ENCODE peak calls at places on chromosomes 11 and 22, in five cellular contexts. G, A, P, Y and B are unnamed samples.

GRCh38 chr11:28242596-28242995 is 134.4 kb downstream of the METTL15 start:
- DNase-seq in G (no peak), A (no peak), Y (no peak), P (no peak), B (no peak)

GRCh38 chr11:34588023-34588422 is 32.9 kb upstream of the EHF start:
- DNase-seq in A (no peak), G (no peak), P (no peak), Y (no peak), B (no peak)

GRCh38 chr22:18023509-18024275 is 669 bp downstream of the MICAL3 start:
- DNase-seq in Y (peak), P (peak), A (no peak), G (peak), B (peak)

GRCh38 chr11:28770806-28771205 is 662.6 kb downstream of the METTL15 start:
- DNase-seq in P (no peak), A (no peak), G (no peak), Y (no peak), B (no peak)

GRCh38 chr11:77819411-77819920 is 1.1 kb downstream of the RSF1 start:
- DNase-seq in A (peak), Y (peak), G (peak), P (peak), B (peak)

GRCh38 chr11:23012930-23013329 is 152.7 kb upstream of the CCDC179 start:
- DNase-seq in P (no peak), G (no peak), A (no peak), Y (no peak), B (no peak)

GRCh38 chr22:19527861-19528417 is 3.7 kb upstream of the CLDN5 start:
- DNase-seq in P (peak), A (no peak), G (no peak), Y (peak), B (no peak)

GRCh38 chr11:116986521-116987105 is 111.6 kb downstream of the SIK3 start:
- DNase-seq in P (no peak), Y (no peak), A (no peak), G (no peak), B (no peak)

GRCh38 chr11:71433648-71434450 is 14.3 kb downstream of the DHCR7 start:
- DNase-seq in G (no peak), Y (no peak), A (no peak), P (peak), B (peak)

GRCh38 chr11:72209101-72209500 is 7.5 kb upstream of the FOLR2 start:
- DNase-seq in G (no peak), P (no peak), A (no peak), Y (no peak), B (no peak)

GRCh38 chr11:125262825-125263218 is 98.3 kb downstream of the PKNOX2 start:
- DNase-seq in A (no peak), P (no peak), G (no peak), Y (no peak), B (no peak)

GRCh38 chr11:57703341-57703740 is 8.7 kb downstream of the MED19 start:
- DNase-seq in Y (no peak), P (no peak), G (no peak), A (no peak), B (no peak)

GRCh38 chr11:75264971-75265370 is 24.4 kb downstream of the TPBGL start:
- DNase-seq in A (no peak), G (no peak), P (no peak), Y (peak), B (no peak)

GRCh38 chr22:49412236-49412635 is 415.4 kb downstream of the BRD1 start:
- DNase-seq in A (no peak), Y (peak), G (no peak), P (peak), B (no peak)

GRCh38 chr11:73203790-73204189 is 14.3 kb upstream of the P2RY2 start:
- DNase-seq in A (no peak), G (no peak), Y (peak), P (no peak), B (no peak)

GRCh38 chr11:107849791-107850190 is 8.8 kb downstream of the SLC35F2 start:
- DNase-seq in A (no peak), P (no peak), G (no peak), Y (no peak), B (no peak)

GRCh38 chr11:113045146-113045545 is 83.9 kb downstream of the NCAM1 start:
- DNase-seq in P (no peak), Y (no peak), A (no peak), G (no peak), B (no peak)

GRCh38 chr11:72741429-72741833 is 10.8 kb downstream of the ARAP1 start:
- DNase-seq in A (no peak), Y (no peak), P (no peak), G (no peak), B (peak)

GRCh38 chr11:81002374-81002773 is 1561.5 kb upstream of the TENM4 start:
- DNase-seq in G (no peak), P (no peak), Y (no peak), A (no peak), B (no peak)

GRCh38 chr11:131622193-131622592 is 251.8 kb downstream of the NTM start:
- DNase-seq in G (no peak), Y (no peak), P (no peak), A (no peak), B (no peak)

GRCh38 chr11:69088676-69089146 is 40.0 kb downstream of the TPCN2 start:
- DNase-seq in A (peak), Y (peak), G (peak), P (no peak), B (peak)

GRCh38 chr11:66347425-66348276 is at the start of gene B4GAT1:
- DNase-seq in A (peak), Y (peak), P (peak), G (peak), B (peak)

GRCh38 chr22:47564158-47564450 is 801.7 kb downstream of the TBC1D22A start:
- DNase-seq in Y (no peak), G (no peak), A (no peak), P (no peak), B (no peak)

GRCh38 chr11:128872094-128872493 is 5.0 kb upstream of the KCNJ1 start:
- DNase-seq in Y (no peak), P (no peak), G (no peak), A (no peak), B (no peak)

GRCh38 chr11:132493786-132494185 is 1038.5 kb downstream of the OPCML start:
- DNase-seq in G (no peak), P (no peak), Y (no peak), A (no peak), B (no peak)

GRCh38 chr22:28955817-28956216 is 72.4 kb downstream of the ZNRF3 start:
- DNase-seq in Y (no peak), P (no peak), A (peak), G (no peak), B (no peak)

GRCh38 chr22:28759861-28760560 is 12.5 kb upstream of the CCDC117 start:
- DNase-seq in P (no peak), Y (no peak), A (no peak), G (no peak), B (no peak)

GRCh38 chr11:35949242-35949641 is 5.4 kb downstream of the LDLRAD3 start:
- DNase-seq in A (no peak), P (no peak), Y (no peak), G (no peak), B (no peak)

GRCh38 chr22:34301569-34301968 is 381.3 kb upstream of the LARGE1 start:
- DNase-seq in Y (no peak), A (no peak), G (no peak), P (no peak), B (no peak)

GRCh38 chr22:37259540-37260029 is 15.5 kb upstream of the RAC2 start:
- DNase-seq in Y (no peak), P (peak), G (no peak), A (no peak), B (no peak)

GRCh38 chr22:38239101-38239761 is 33.6 kb downstream of the TMEM184B start:
- DNase-seq in P (no peak), A (no peak), Y (peak), G (no peak), B (no peak)

GRCh38 chr11:68542617-68543016 is 82.1 kb downstream of the PPP6R3 start:
- DNase-seq in P (no peak), G (no peak), Y (no peak), A (no peak), B (no peak)

GRCh38 chr11:65516135-65516968 is 8.5 kb upstream of the SCYL1 start:
- DNase-seq in G (no peak), Y (peak), A (no peak), P (peak), B (no peak)

GRCh38 chr11:34145847-34146381 is 40.5 kb downstream of the NAT10 start:
- DNase-seq in A (no peak), Y (no peak), P (no peak), G (no peak), B (no peak)

GRCh38 chr11:69094111-69094914 is 45.6 kb downstream of the TPCN2 start:
- DNase-seq in P (no peak), A (no peak), Y (no peak), G (no peak), B (no peak)

GRCh38 chr11:2301631-2302272 is at the start of the genes C11orf21 and TSPAN32:
- DNase-seq in Y (no peak), P (peak), G (no peak), A (peak), B (no peak)

GRCh38 chr11:76802621-76803020 is 19.5 kb downstream of the TSKU start:
- DNase-seq in A (no peak), G (no peak), Y (peak), P (no peak), B (no peak)

GRCh38 chr22:24803064-24803542 is 2.9 kb upstream of the SGSM1 start:
- DNase-seq in Y (no peak), P (peak), A (peak), G (no peak), B (peak)

GRCh38 chr22:24118689-24119384 is 62.5 kb upstream of the SUSD2 start:
- DNase-seq in A (no peak), Y (peak), P (peak), G (no peak), B (no peak)

GRCh38 chr11:78901831-78902230 is 327.2 kb upstream of the NARS2 start:
- DNase-seq in A (no peak), P (no peak), G (no peak), Y (no peak), B (no peak)
- H3K4me3 ChIP-seq in A (no peak), P (no peak), G (no peak), Y (no peak), B (no peak)

GRCh38 chr11:130202009-130202817 is 42.6 kb downstream of the ST14 start:
- DNase-seq in A (no peak), Y (no peak), G (no peak), P (peak), B (no peak)
- H3K27ac ChIP-seq in A (no peak), Y (no peak), G (no peak), P (no peak), B (no peak)

GRCh38 chr11:62603072-62603408 is 1.4 kb upstream of the MTA2 start:
- DNase-seq in G (no peak), Y (peak), A (no peak), P (no peak), B (no peak)
- H3K4me3 ChIP-seq in G (peak), Y (peak), A (no peak), P (peak), B (peak)

GRCh38 chr11:5307256-5308019 is 5.7 kb upstream of the OR51B4 start:
- DNase-seq in P (no peak), A (no peak), Y (no peak), G (no peak), B (no peak)

GRCh38 chr11:5310423-5310822 is 8.7 kb upstream of the OR51B4 start:
- DNase-seq in Y (no peak), P (no peak), A (no peak), G (no peak), B (no peak)
- H3K27ac ChIP-seq in Y (no peak), P (no peak), A (no peak), G (no peak), B (no peak)

GRCh38 chr11:44652901-44653644 is 73.7 kb upstream of the TSPAN18 start:
- DNase-seq in Y (no peak), G (no peak), P (no peak), A (no peak), B (no peak)
- H3K4me3 ChIP-seq in Y (no peak), G (no peak), P (no peak), A (no peak), B (no peak)

DNA sequence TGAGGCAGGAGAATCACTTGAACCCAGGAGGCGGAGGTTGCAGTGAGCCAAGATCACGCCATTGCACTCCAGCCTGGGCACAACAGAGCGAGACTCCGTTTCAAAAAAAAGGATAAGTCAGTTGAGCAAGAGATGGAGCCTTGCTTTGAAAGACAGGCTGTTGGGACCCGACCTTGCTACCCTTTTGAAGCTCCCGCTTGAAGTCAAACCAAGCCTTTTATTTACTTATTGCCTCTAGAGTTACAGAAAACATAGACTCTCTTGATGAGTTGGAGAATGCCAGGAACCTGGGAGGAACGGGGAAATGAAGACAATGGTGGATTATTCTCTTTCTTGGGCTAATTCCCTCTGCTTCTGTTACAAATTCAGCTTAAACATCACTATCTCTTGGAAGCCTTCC is 4.9 kb downstream of the SYN3 start:
- DNase-seq in A (no peak), Y (no peak), G (no peak), P (no peak), B (no peak)
- H3K27ac ChIP-seq in A (no peak), Y (no peak), G (no peak), P (no peak), B (no peak)